ENCODE peak calls at places on chromosomes 1 and 21, in seven cellular contexts. One of them, this sample, is unnamed.

GRCh38 chr1:177343445-177343844 is 172.7 kb downstream of the BRINP2 start:
- DNase-seq in DND-41: no peak
- DNase-seq in naive thymus-derived CD4-positive, alpha-beta T cell: no peak
- DNase-seq in GM12865: no peak
- DNase-seq in mesendoderm: no peak
- DNase-seq in adrenal gland: no peak
- DNase-seq in Peyer's patch: no peak
- DNase-seq in this sample: no peak

GRCh38 chr1:67850151-67850551 is 16.9 kb upstream of the GNG12 start:
- DNase-seq in DND-41: peak; percentile 19
- DNase-seq in naive thymus-derived CD4-positive, alpha-beta T cell: no peak
- DNase-seq in GM12865: peak; percentile 25
- DNase-seq in mesendoderm: peak; percentile 40
- DNase-seq in adrenal gland: peak; percentile 23
- DNase-seq in Peyer's patch: no peak
- DNase-seq in this sample: no peak

GRCh38 chr1:223308141-223308540 is 55.8 kb downstream of the SUSD4 start:
- DNase-seq in DND-41: no peak
- DNase-seq in naive thymus-derived CD4-positive, alpha-beta T cell: peak; percentile 33
- DNase-seq in GM12865: no peak
- DNase-seq in mesendoderm: no peak
- DNase-seq in adrenal gland: no peak
- DNase-seq in Peyer's patch: no peak
- DNase-seq in this sample: no peak

GRCh38 chr1:44237721-44238457 is 24.6 kb downstream of the DMAP1 start:
- DNase-seq in DND-41: no peak
- DNase-seq in naive thymus-derived CD4-positive, alpha-beta T cell: peak; percentile 31
- DNase-seq in GM12865: peak; percentile 50
- DNase-seq in mesendoderm: peak; percentile 94
- DNase-seq in adrenal gland: peak; percentile 49
- DNase-seq in Peyer's patch: peak; percentile 76
- DNase-seq in this sample: peak; percentile 92

GRCh38 chr1:15940110-15941043 is 35.5 kb downstream of the ZBTB17 start:
- DNase-seq in DND-41: no peak
- DNase-seq in naive thymus-derived CD4-positive, alpha-beta T cell: no peak
- DNase-seq in GM12865: no peak
- DNase-seq in mesendoderm: no peak
- DNase-seq in adrenal gland: no peak
- DNase-seq in Peyer's patch: no peak
- DNase-seq in this sample: no peak

GRCh38 chr1:147700042-147700711 is 29.9 kb upstream of the ACP6 start:
- DNase-seq in DND-41: peak; percentile 57
- DNase-seq in naive thymus-derived CD4-positive, alpha-beta T cell: peak; percentile 58
- DNase-seq in GM12865: peak; percentile 52
- DNase-seq in mesendoderm: peak; percentile 80
- DNase-seq in adrenal gland: peak; percentile 73
- DNase-seq in Peyer's patch: peak; percentile 79
- DNase-seq in this sample: peak; percentile 62

GRCh38 chr21:31781737-31782136 is 49.8 kb upstream of the SCAF4 start:
- DNase-seq in DND-41: no peak
- DNase-seq in naive thymus-derived CD4-positive, alpha-beta T cell: no peak
- DNase-seq in GM12865: no peak
- DNase-seq in mesendoderm: no peak
- DNase-seq in adrenal gland: peak; percentile 59
- DNase-seq in Peyer's patch: no peak
- DNase-seq in this sample: no peak

GRCh38 chr1:68104155-68104554 is 53.7 kb upstream of the DIRAS3 start:
- DNase-seq in DND-41: no peak
- DNase-seq in naive thymus-derived CD4-positive, alpha-beta T cell: no peak
- DNase-seq in GM12865: no peak
- DNase-seq in mesendoderm: no peak
- DNase-seq in adrenal gland: no peak
- DNase-seq in Peyer's patch: no peak
- DNase-seq in this sample: no peak

GRCh38 chr1:62070384-62071011 is 124.2 kb upstream of the L1TD1 start:
- DNase-seq in DND-41: no peak
- DNase-seq in naive thymus-derived CD4-positive, alpha-beta T cell: no peak
- DNase-seq in GM12865: no peak
- DNase-seq in mesendoderm: no peak
- DNase-seq in adrenal gland: peak; percentile 22
- DNase-seq in Peyer's patch: no peak
- DNase-seq in this sample: no peak

GRCh38 chr1:116495534-116495933 is 75.3 kb downstream of the CD58 start:
- DNase-seq in DND-41: no peak
- DNase-seq in naive thymus-derived CD4-positive, alpha-beta T cell: no peak
- DNase-seq in GM12865: no peak
- DNase-seq in mesendoderm: peak; percentile 44
- DNase-seq in adrenal gland: no peak
- DNase-seq in Peyer's patch: no peak
- DNase-seq in this sample: no peak

GRCh38 chr21:16551101-16551695 is 821.4 kb downstream of the USP25 start:
- DNase-seq in DND-41: no peak
- DNase-seq in naive thymus-derived CD4-positive, alpha-beta T cell: no peak
- DNase-seq in GM12865: no peak
- DNase-seq in mesendoderm: no peak
- DNase-seq in adrenal gland: no peak
- DNase-seq in Peyer's patch: no peak
- DNase-seq in this sample: no peak

DNA sequence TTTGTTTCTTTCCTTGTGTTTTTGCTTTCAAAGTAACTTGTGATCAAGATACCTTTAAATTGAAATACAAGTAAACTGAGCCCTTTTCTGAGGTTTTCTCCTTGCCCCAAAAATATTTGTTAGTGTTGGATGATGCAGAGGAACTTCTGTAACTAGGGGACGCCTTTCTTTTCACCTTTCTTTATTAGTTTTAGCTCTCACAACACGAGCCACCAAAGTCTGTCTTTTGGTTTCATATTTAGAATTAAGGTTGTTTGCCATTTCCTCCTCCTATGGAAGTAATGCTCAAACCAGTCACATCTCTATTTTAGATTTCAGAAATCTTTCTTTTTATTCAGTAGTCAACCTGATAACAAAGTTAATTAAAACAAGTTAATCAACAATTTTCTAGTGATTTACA is 120.8 kb downstream of the ZP4 start:
- DNase-seq in DND-41: no peak
- DNase-seq in naive thymus-derived CD4-positive, alpha-beta T cell: no peak
- DNase-seq in GM12865: peak; percentile 5
- DNase-seq in mesendoderm: no peak
- DNase-seq in adrenal gland: no peak
- DNase-seq in Peyer's patch: no peak
- DNase-seq in this sample: no peak
- H3K4me3 ChIP-seq in DND-41: no peak overlapping the region
- H3K4me3 ChIP-seq in naive thymus-derived CD4-positive, alpha-beta T cell: no peak overlapping the region
- H3K4me3 ChIP-seq in GM12865: peak overlapping the region; percentile 8
- H3K4me3 ChIP-seq in mesendoderm: no peak overlapping the region
- H3K4me3 ChIP-seq in adrenal gland: no peak overlapping the region
- H3K4me3 ChIP-seq in Peyer's patch: no peak overlapping the region
- H3K4me3 ChIP-seq in this sample: no peak overlapping the region

DNA sequence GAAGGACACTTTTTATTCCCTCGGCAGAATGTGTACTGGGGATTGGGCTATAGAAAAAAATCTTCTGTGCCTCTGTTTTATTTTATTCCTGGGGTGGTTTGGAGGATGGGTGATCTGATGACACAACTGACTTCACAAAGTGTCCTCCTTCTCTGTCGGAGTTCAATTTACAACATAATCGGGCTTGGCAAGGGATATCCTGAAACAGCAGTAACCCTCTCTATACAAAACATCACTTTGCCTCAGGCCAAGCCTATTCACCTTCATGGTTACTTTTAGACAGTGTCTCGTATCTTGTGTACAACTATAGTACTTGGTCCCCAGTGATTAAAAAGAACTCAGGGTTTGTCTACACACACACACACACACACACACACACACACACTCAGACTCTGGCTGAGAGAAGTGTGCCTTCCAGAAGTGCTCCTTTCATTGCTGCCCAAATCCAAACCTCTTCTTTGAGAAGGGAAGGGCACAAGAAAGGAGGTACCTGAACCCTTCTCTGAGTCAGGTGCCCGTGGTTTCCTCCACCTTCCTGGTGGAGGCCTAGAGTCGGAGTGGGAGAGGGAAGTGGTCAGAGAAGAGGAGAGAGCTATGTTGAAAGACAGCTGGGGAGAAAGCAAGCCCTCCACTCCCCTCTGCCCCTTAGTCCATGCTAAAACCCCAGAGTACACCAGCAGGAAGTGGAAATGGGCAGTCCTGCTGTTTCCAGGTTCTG is 62.4 kb upstream of the POU2F1 start:
- DNase-seq in DND-41: no peak
- DNase-seq in naive thymus-derived CD4-positive, alpha-beta T cell: no peak
- DNase-seq in GM12865: no peak
- DNase-seq in mesendoderm: no peak
- DNase-seq in adrenal gland: no peak
- DNase-seq in Peyer's patch: no peak
- DNase-seq in this sample: no peak
- H3K4me3 ChIP-seq in DND-41: no peak overlapping the region
- H3K4me3 ChIP-seq in naive thymus-derived CD4-positive, alpha-beta T cell: no peak overlapping the region
- H3K4me3 ChIP-seq in GM12865: no peak overlapping the region
- H3K4me3 ChIP-seq in mesendoderm: no peak overlapping the region
- H3K4me3 ChIP-seq in adrenal gland: no peak overlapping the region
- H3K4me3 ChIP-seq in Peyer's patch: no peak overlapping the region
- H3K4me3 ChIP-seq in this sample: no peak overlapping the region

GRCh38 chr1:8867878-8868567 is 10.5 kb downstream of the ENO1 start:
- DNase-seq in DND-41: no peak
- DNase-seq in naive thymus-derived CD4-positive, alpha-beta T cell: no peak
- DNase-seq in GM12865: no peak
- DNase-seq in mesendoderm: no peak
- DNase-seq in adrenal gland: no peak
- DNase-seq in Peyer's patch: no peak
- DNase-seq in this sample: no peak
- H3K4me3 ChIP-seq in DND-41: no peak overlapping the region
- H3K4me3 ChIP-seq in naive thymus-derived CD4-positive, alpha-beta T cell: no peak overlapping the region
- H3K4me3 ChIP-seq in GM12865: no peak overlapping the region
- H3K4me3 ChIP-seq in mesendoderm: no peak overlapping the region
- H3K4me3 ChIP-seq in adrenal gland: no peak overlapping the region
- H3K4me3 ChIP-seq in Peyer's patch: no peak overlapping the region
- H3K4me3 ChIP-seq in this sample: no peak overlapping the region

GRCh38 chr1:12071892-12072291 is 8.8 kb downstream of the TNFRSF8 start:
- DNase-seq in DND-41: no peak
- DNase-seq in naive thymus-derived CD4-positive, alpha-beta T cell: no peak
- DNase-seq in GM12865: no peak
- DNase-seq in mesendoderm: no peak
- DNase-seq in adrenal gland: no peak
- DNase-seq in Peyer's patch: no peak
- DNase-seq in this sample: no peak

GRCh38 chr1:12069616-12070244 is 6.6 kb downstream of the TNFRSF8 start:
- DNase-seq in DND-41: no peak
- DNase-seq in naive thymus-derived CD4-positive, alpha-beta T cell: no peak
- DNase-seq in GM12865: peak; percentile 54
- DNase-seq in mesendoderm: peak; percentile 61
- DNase-seq in adrenal gland: no peak
- DNase-seq in Peyer's patch: no peak
- DNase-seq in this sample: no peak

GRCh38 chr1:12064073-12064969 is 1.2 kb downstream of the TNFRSF8 start:
- DNase-seq in DND-41: no peak
- DNase-seq in naive thymus-derived CD4-positive, alpha-beta T cell: no peak
- DNase-seq in GM12865: no peak
- DNase-seq in mesendoderm: no peak
- DNase-seq in adrenal gland: no peak
- DNase-seq in Peyer's patch: no peak
- DNase-seq in this sample: no peak

GRCh38 chr1:12065872-12066271 is 2.8 kb downstream of the TNFRSF8 start:
- DNase-seq in DND-41: peak; percentile 63
- DNase-seq in naive thymus-derived CD4-positive, alpha-beta T cell: no peak
- DNase-seq in GM12865: peak; percentile 70
- DNase-seq in mesendoderm: no peak
- DNase-seq in adrenal gland: no peak
- DNase-seq in Peyer's patch: no peak
- DNase-seq in this sample: no peak

DNA sequence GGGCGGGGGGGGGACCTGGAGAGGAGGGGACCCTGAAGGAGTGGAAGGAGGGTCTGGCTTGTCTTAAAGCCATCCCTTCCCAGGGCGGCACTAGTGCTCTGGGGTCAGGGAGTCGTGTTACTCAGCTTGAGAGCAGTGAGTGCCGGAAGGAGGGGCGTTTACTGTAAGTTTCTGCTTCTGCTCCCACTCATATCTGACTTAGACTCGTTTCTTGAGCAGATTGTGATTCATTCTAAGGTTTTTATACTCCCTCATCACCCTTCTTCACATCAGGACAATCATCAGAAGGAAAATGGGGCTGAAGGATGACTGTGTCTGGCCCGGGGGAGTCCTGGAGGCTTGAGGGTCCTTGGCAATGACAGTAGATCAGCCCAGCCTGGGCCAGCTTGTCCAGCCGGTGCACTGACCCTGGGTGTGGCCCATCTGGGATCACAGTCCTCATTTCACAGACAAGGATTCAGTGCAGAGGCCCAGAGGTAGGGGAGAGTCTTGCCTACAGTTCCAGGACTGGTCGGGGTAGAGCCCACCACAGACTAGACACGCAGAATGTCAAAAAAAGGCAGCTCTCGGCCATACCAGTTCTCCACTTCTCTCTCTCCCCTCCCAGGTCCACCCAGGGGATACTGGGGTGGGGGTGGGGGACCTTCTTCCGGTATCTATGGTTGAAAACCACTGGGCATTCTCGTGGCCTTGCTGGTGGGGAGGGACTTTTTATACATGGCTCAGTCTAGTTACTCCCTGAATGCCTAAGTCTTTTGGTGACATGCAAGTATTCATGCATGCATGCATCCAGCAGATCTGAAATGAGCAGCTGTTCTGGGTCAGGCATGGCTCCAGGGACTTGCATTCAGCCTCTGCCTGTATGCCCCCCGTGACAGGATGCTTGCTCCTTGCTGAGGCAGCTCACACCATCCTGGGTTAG is 5.1 kb downstream of the TNFRSF8 start:
- DNase-seq in DND-41: peak; percentile 48
- DNase-seq in naive thymus-derived CD4-positive, alpha-beta T cell: no peak
- DNase-seq in GM12865: peak; percentile 94
- DNase-seq in mesendoderm: peak; percentile 63
- DNase-seq in adrenal gland: no peak
- DNase-seq in Peyer's patch: no peak
- DNase-seq in this sample: no peak
- H3K4me3 ChIP-seq in DND-41: no peak overlapping the region
- H3K4me3 ChIP-seq in naive thymus-derived CD4-positive, alpha-beta T cell: no peak overlapping the region
- H3K4me3 ChIP-seq in GM12865: peak overlapping the region; percentile 83
- H3K4me3 ChIP-seq in mesendoderm: no peak overlapping the region
- H3K4me3 ChIP-seq in adrenal gland: no peak overlapping the region
- H3K4me3 ChIP-seq in Peyer's patch: no peak overlapping the region
- H3K4me3 ChIP-seq in this sample: no peak overlapping the region

DNA sequence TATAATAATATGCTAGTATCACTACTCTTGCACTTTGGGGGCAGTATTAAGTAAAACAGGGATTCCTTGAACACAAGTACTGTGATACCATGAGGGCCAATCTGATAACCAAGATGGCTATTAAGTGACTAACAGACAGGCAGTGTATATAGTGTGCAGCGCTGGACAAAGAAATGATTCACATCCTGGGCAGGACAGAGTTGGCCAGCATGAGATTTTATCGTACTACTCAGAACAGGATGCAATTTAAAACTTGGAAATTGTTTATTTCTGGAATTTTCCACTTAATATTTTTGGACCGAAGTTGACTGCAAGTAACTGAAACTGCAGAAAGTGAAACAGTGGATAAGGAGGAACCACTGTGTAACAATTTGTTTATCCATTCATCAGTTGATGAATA is 74.6 kb downstream of the DNTTIP2 start:
- DNase-seq in DND-41: no peak
- DNase-seq in naive thymus-derived CD4-positive, alpha-beta T cell: no peak
- DNase-seq in GM12865: no peak
- DNase-seq in mesendoderm: no peak
- DNase-seq in adrenal gland: peak; percentile 26
- DNase-seq in Peyer's patch: no peak
- DNase-seq in this sample: no peak
- H3K4me3 ChIP-seq in DND-41: no peak overlapping the region
- H3K4me3 ChIP-seq in naive thymus-derived CD4-positive, alpha-beta T cell: no peak overlapping the region
- H3K4me3 ChIP-seq in GM12865: no peak overlapping the region
- H3K4me3 ChIP-seq in mesendoderm: no peak overlapping the region
- H3K4me3 ChIP-seq in adrenal gland: no peak overlapping the region
- H3K4me3 ChIP-seq in Peyer's patch: no peak overlapping the region
- H3K4me3 ChIP-seq in this sample: no peak overlapping the region